ENCODE peak calls at places on chromosomes 4 and X, in five cellular contexts. One of them, this sample, is unnamed.

GRCh38 chr4:5784960-5785611 is 74.1 kb downstream of the EVC start:
- DNase-seq in astrocyte: no peak
- DNase-seq in PC-3: no peak
- DNase-seq in IMR-90: no peak
- DNase-seq in fibroblast of lung: no peak
- DNase-seq in this sample: no peak

GRCh38 chr4:186918466-186918865 is 194.8 kb upstream of the FAT1 start:
- DNase-seq in IMR-90: no peak
- DNase-seq in astrocyte: no peak
- DNase-seq in PC-3: no peak
- DNase-seq in fibroblast of lung: no peak
- DNase-seq in this sample: no peak

GRCh38 chrX:1242901-1243402 is 25.7 kb upstream of the CSF2RA start:
- DNase-seq in IMR-90: no peak
- DNase-seq in fibroblast of lung: no peak
- DNase-seq in astrocyte: no peak
- DNase-seq in PC-3: peak; percentile 39
- DNase-seq in this sample: no peak

GRCh38 chr4:139795476-139795875 is 129.9 kb downstream of the MGST2 start:
- DNase-seq in astrocyte: no peak
- DNase-seq in PC-3: no peak
- DNase-seq in fibroblast of lung: no peak
- DNase-seq in IMR-90: no peak
- DNase-seq in this sample: no peak

GRCh38 chrX:46531442-46531841 is 13.8 kb downstream of the ZNF674 start:
- DNase-seq in fibroblast of lung: no peak
- DNase-seq in PC-3: no peak
- DNase-seq in astrocyte: no peak
- DNase-seq in IMR-90: no peak
- DNase-seq in this sample: no peak

GRCh38 chr4:16224264-16224663 is 2.0 kb downstream of the TAPT1 start:
- DNase-seq in fibroblast of lung: no peak
- DNase-seq in IMR-90: no peak
- DNase-seq in astrocyte: no peak
- DNase-seq in PC-3: no peak
- DNase-seq in this sample: no peak

GRCh38 chr4:118338981-118339765 is 13.6 kb downstream of the PRSS12 start:
- DNase-seq in fibroblast of lung: peak; percentile 77
- DNase-seq in astrocyte: peak; percentile 68
- DNase-seq in PC-3: peak; percentile 55
- DNase-seq in IMR-90: peak; percentile 91
- DNase-seq in this sample: no peak

GRCh38 chrX:55490974-55491373 is 1.3 kb upstream of the USP51 start:
- DNase-seq in fibroblast of lung: no peak
- DNase-seq in IMR-90: no peak
- DNase-seq in astrocyte: no peak
- DNase-seq in PC-3: no peak
- DNase-seq in this sample: no peak

GRCh38 chr4:72006576-72006975 is 25.2 kb upstream of the NPFFR2 start:
- DNase-seq in astrocyte: peak; percentile 89
- DNase-seq in IMR-90: peak; percentile 56
- DNase-seq in PC-3: peak; percentile 80
- DNase-seq in fibroblast of lung: peak; percentile 91
- DNase-seq in this sample: no peak

GRCh38 chrX:69362889-69363288 is 141.2 kb upstream of the NALF2 start:
- DNase-seq in PC-3: no peak
- DNase-seq in astrocyte: no peak
- DNase-seq in fibroblast of lung: peak; percentile 4
- DNase-seq in IMR-90: no peak
- DNase-seq in this sample: peak; percentile 47

GRCh38 chr4:38195486-38195885 is 235.3 kb downstream of the PTTG2 start:
- DNase-seq in fibroblast of lung: no peak
- DNase-seq in astrocyte: no peak
- DNase-seq in PC-3: no peak
- DNase-seq in IMR-90: no peak
- DNase-seq in this sample: no peak

GRCh38 chr4:71095141-71095939 is 101.9 kb downstream of the DCK start:
- DNase-seq in fibroblast of lung: no peak
- DNase-seq in IMR-90: no peak
- DNase-seq in PC-3: no peak
- DNase-seq in astrocyte: no peak
- DNase-seq in this sample: no peak

GRCh38 chr4:114497116-114497515 is 101.5 kb upstream of the UGT8 start:
- DNase-seq in IMR-90: no peak
- DNase-seq in PC-3: no peak
- DNase-seq in fibroblast of lung: no peak
- DNase-seq in astrocyte: no peak
- DNase-seq in this sample: no peak

GRCh38 chr4:87732033-87732770 is 67.2 kb upstream of the IBSP start:
- DNase-seq in fibroblast of lung: peak; percentile 41
- DNase-seq in astrocyte: peak; percentile 30
- DNase-seq in IMR-90: no peak
- DNase-seq in PC-3: peak; percentile 10
- DNase-seq in this sample: no peak

GRCh38 chr4:80471701-80472100 is 136.2 kb downstream of the CFAP299 start:
- DNase-seq in IMR-90: peak; percentile 67
- DNase-seq in astrocyte: peak; percentile 18
- DNase-seq in fibroblast of lung: peak; percentile 44
- DNase-seq in PC-3: peak; percentile 73
- DNase-seq in this sample: peak; percentile 58

GRCh38 chrX:110036162-110037033 is 33.5 kb downstream of the TMEM164 start:
- DNase-seq in astrocyte: no peak
- DNase-seq in fibroblast of lung: no peak
- DNase-seq in IMR-90: no peak
- DNase-seq in PC-3: no peak
- DNase-seq in this sample: no peak

GRCh38 chr4:182065255-182065654 is 177.9 kb upstream of the TENM3 start:
- DNase-seq in IMR-90: no peak
- DNase-seq in astrocyte: no peak
- DNase-seq in fibroblast of lung: no peak
- DNase-seq in PC-3: no peak
- DNase-seq in this sample: no peak

GRCh38 chrX:4668802-4669536 is 955.5 kb upstream of the PRKX start:
- DNase-seq in PC-3: peak; percentile 64
- DNase-seq in IMR-90: no peak
- DNase-seq in fibroblast of lung: no peak
- DNase-seq in astrocyte: no peak
- DNase-seq in this sample: no peak

GRCh38 chrX:20217279-20217678 is 49.4 kb downstream of the RPS6KA3 start:
- DNase-seq in fibroblast of lung: peak; percentile 67
- DNase-seq in astrocyte: peak; percentile 48
- DNase-seq in PC-3: peak; percentile 84
- DNase-seq in IMR-90: peak; percentile 78
- DNase-seq in this sample: peak; percentile 7

GRCh38 chr4:1447676-1448588 is 41.7 kb upstream of the NKX1-1 start:
- DNase-seq in fibroblast of lung: no peak
- DNase-seq in IMR-90: no peak
- DNase-seq in PC-3: no peak
- DNase-seq in astrocyte: no peak
- DNase-seq in this sample: no peak

GRCh38 chr4:144808034-144808433 is 162.1 kb downstream of the HHIP start:
- DNase-seq in PC-3: no peak
- DNase-seq in IMR-90: no peak
- DNase-seq in astrocyte: no peak
- DNase-seq in fibroblast of lung: no peak
- DNase-seq in this sample: no peak

GRCh38 chrX:53065066-53065465 is 16.5 kb downstream of the GPR173 start:
- DNase-seq in IMR-90: no peak
- DNase-seq in PC-3: no peak
- DNase-seq in fibroblast of lung: no peak
- DNase-seq in astrocyte: no peak
- DNase-seq in this sample: no peak

DNA sequence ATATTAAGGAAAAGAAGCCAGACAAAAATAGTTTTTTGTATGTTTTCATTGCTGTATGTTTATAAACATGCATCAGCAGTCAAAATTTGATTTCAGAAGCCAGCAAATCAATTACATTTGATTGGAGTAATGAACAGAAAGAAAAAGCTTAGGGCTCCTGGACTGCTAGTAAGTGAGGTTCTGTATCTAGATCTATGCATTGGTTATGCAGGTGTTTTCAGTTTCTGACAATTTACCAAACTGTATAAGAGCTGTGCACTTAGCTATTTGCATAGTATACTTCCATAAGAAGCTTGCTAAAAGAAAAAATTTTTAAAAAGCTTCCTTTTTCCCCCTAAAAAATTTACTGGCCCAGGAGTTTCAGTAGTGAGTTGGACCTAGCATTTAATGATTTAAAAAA is 881.6 kb downstream of the PCDH7 start:
- DNase-seq in fibroblast of lung: no peak
- DNase-seq in IMR-90: no peak
- DNase-seq in astrocyte: no peak
- DNase-seq in PC-3: no peak
- DNase-seq in this sample: no peak
- TF ChIP-seq CTCF in fibroblast of lung: no peak
- TF ChIP-seq CTCF in IMR-90: no peak
- TF ChIP-seq CTCF in astrocyte: no peak
- TF ChIP-seq CTCF in PC-3: no peak
- TF ChIP-seq CTCF in this sample: no peak

DNA sequence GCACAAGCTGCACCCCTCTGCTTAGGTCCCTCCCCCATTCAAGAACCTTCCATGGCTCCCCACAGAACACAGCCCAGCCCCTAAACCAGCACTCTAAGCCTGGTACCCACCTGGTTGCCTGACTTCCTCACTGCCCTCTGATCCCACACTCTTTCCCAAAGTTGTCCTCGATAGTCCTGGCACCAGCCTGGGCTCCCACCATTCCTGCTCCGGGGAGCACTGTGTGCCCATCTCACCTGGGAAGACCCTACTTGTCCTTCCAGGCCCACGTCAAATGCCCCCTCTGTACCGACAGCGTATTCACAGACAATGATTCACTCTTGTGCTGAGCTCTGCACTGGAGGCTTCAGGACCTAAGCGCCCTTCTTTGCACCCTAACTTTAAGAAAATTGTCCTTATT is 40.1 kb downstream of the ABLIM2 start:
- DNase-seq in astrocyte: no peak
- DNase-seq in IMR-90: no peak
- DNase-seq in fibroblast of lung: no peak
- DNase-seq in PC-3: no peak
- DNase-seq in this sample: no peak
- H2AFZ ChIP-seq in astrocyte: no peak overlapping the region
- H2AFZ ChIP-seq in IMR-90: no peak overlapping the region
- H2AFZ ChIP-seq in fibroblast of lung: no peak overlapping the region
- H2AFZ ChIP-seq in PC-3: no peak overlapping the region
- H2AFZ ChIP-seq in this sample: no peak overlapping the region

GRCh38 chr4:26489101-26489669 is 1.1 kb downstream of the CCKAR start:
- DNase-seq in IMR-90: no peak
- DNase-seq in fibroblast of lung: no peak
- DNase-seq in PC-3: no peak
- DNase-seq in astrocyte: no peak
- DNase-seq in this sample: no peak

GRCh38 chr4:26490980-26491284 is 648 bp upstream of the CCKAR start:
- DNase-seq in PC-3: no peak
- DNase-seq in IMR-90: no peak
- DNase-seq in fibroblast of lung: no peak
- DNase-seq in astrocyte: no peak
- DNase-seq in this sample: no peak

GRCh38 chr4:26491449-26492170 is 1.3 kb upstream of the CCKAR start:
- DNase-seq in IMR-90: no peak
- DNase-seq in PC-3: no peak
- DNase-seq in fibroblast of lung: no peak
- DNase-seq in astrocyte: no peak
- DNase-seq in this sample: no peak

GRCh38 chr4:26493461-26493860 is 3.2 kb upstream of the CCKAR start:
- DNase-seq in PC-3: no peak
- DNase-seq in IMR-90: no peak
- DNase-seq in fibroblast of lung: no peak
- DNase-seq in astrocyte: no peak
- DNase-seq in this sample: no peak

DNA sequence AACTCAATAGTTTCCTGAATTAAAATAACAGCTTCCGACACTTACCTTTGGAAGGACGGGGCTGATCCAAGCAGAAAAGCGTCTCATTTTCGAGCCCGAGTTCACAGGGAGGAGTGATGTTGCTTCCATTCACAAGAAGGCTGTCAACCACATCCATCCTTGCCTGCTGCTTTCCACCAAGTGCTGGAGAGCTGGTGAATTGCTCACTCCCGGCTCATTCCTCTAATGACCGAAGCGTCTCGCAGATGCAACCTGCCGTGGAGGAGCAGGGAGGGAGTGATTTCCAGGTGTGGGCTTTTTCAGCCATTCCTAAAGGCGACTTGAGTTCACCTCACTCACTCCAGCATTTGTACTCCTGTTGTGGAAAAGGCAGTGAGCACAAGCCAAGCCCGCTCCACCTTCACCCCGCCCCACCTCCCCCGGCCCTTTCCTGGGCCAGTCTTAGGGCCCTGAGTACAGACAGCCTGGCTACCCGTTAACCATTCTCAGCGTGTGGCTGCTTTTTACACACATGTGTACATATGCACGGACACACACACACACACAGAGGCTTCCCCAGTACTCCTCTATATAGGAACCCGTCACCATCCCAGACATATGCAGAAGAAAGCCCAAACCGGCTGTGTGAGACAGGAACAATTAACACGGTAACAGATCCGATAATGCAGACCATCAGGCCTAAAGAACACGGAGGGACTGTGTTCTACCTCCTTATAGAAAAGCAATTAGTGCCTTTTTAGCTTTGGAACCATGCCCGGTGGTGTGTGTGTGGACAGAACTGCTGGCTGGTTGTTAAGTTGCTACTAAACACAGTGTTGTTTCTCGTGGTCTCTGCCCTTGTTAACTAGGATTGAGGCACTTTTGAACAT is at the start of gene CCKAR:
- DNase-seq in astrocyte: peak; percentile 37
- DNase-seq in fibroblast of lung: peak; percentile 33
- DNase-seq in IMR-90: no peak
- DNase-seq in PC-3: no peak
- DNase-seq in this sample: no peak
- TF ChIP-seq CTCF in astrocyte: no peak
- TF ChIP-seq CTCF in fibroblast of lung: no peak
- TF ChIP-seq CTCF in IMR-90: no peak
- TF ChIP-seq CTCF in PC-3: no peak
- TF ChIP-seq CTCF in this sample: no peak

GRCh38 chr4:41359836-41360213 is 103.1 kb downstream of the UCHL1 start:
- DNase-seq in astrocyte: no peak
- DNase-seq in IMR-90: no peak
- DNase-seq in PC-3: no peak
- DNase-seq in fibroblast of lung: no peak
- DNase-seq in this sample: no peak

GRCh38 chr4:41360911-41361830 is 104.4 kb downstream of the UCHL1 start:
- DNase-seq in fibroblast of lung: peak; percentile 36
- DNase-seq in astrocyte: no peak
- DNase-seq in PC-3: peak; percentile 46
- DNase-seq in IMR-90: no peak
- DNase-seq in this sample: peak; percentile 54

GRCh38 chr4:41361831-41362646 is 105.3 kb downstream of the UCHL1 start:
- DNase-seq in PC-3: peak; percentile 25
- DNase-seq in astrocyte: no peak
- DNase-seq in fibroblast of lung: no peak
- DNase-seq in IMR-90: no peak
- DNase-seq in this sample: no peak

GRCh38 chr4:41359069-41359769 is 102.5 kb downstream of the UCHL1 start:
- DNase-seq in astrocyte: no peak
- DNase-seq in IMR-90: no peak
- DNase-seq in PC-3: no peak
- DNase-seq in fibroblast of lung: no peak
- DNase-seq in this sample: no peak

GRCh38 chr4:41360214-41360910 is 103.6 kb downstream of the UCHL1 start:
- DNase-seq in IMR-90: peak; percentile 20
- DNase-seq in astrocyte: peak; percentile 31
- DNase-seq in PC-3: peak; percentile 67
- DNase-seq in fibroblast of lung: peak; percentile 58
- DNase-seq in this sample: peak; percentile 82
- H2AFZ ChIP-seq in IMR-90: peak overlapping the region; percentile 89
- H2AFZ ChIP-seq in astrocyte: peak overlapping the region; percentile 88
- H2AFZ ChIP-seq in PC-3: peak overlapping the region; percentile 84
- H2AFZ ChIP-seq in fibroblast of lung: peak overlapping the region; percentile 37
- H2AFZ ChIP-seq in this sample: peak overlapping the region; percentile 91

This sample was measured in hepatocyte.